ENCODE peak calls at places on chromosome 15, in five cellular contexts. One of them, this sample, is unnamed.
A peak's percentile ranks its signal among the peaks of the same experiment; 100 is the strongest.

GRCh38 chr15:60871731-60872130 is 357.4 kb downstream of the RORA start:
- DNase-seq in kidney epithelial cell: no peak
- DNase-seq in kidney: no peak
- DNase-seq in aorta: no peak
- DNase-seq in tibial nerve: no peak
- DNase-seq in this sample: no peak

GRCh38 chr15:99143655-99144610 is 39.1 kb downstream of the SYNM start:
- DNase-seq in kidney epithelial cell: no peak
- DNase-seq in aorta: peak; percentile 90
- DNase-seq in tibial nerve: peak; percentile 51
- DNase-seq in kidney: no peak
- DNase-seq in this sample: no peak

GRCh38 chr15:58444658-58445332 is 13.0 kb downstream of the LIPC start:
- DNase-seq in tibial nerve: no peak
- DNase-seq in kidney epithelial cell: no peak
- DNase-seq in aorta: no peak
- DNase-seq in kidney: peak; percentile 68
- DNase-seq in this sample: no peak

GRCh38 chr15:58608711-58609110 is 140.8 kb downstream of the ADAM10 start:
- DNase-seq in kidney epithelial cell: no peak
- DNase-seq in aorta: no peak
- DNase-seq in kidney: no peak
- DNase-seq in tibial nerve: no peak
- DNase-seq in this sample: no peak

GRCh38 chr15:97316362-97316761 is 644.1 kb upstream of the ARRDC4 start:
- DNase-seq in kidney epithelial cell: no peak
- DNase-seq in kidney: no peak
- DNase-seq in tibial nerve: no peak
- DNase-seq in aorta: no peak
- DNase-seq in this sample: no peak

GRCh38 chr15:34721802-34722795 is 32.7 kb downstream of the GJD2 start:
- DNase-seq in aorta: peak; percentile 92
- DNase-seq in tibial nerve: peak; percentile 28
- DNase-seq in kidney epithelial cell: no peak
- DNase-seq in kidney: peak; percentile 79
- DNase-seq in this sample: peak; percentile 92

GRCh38 chr15:57867970-57868791 is 161.7 kb downstream of the POLR2M start:
- DNase-seq in kidney: no peak
- DNase-seq in tibial nerve: no peak
- DNase-seq in aorta: no peak
- DNase-seq in kidney epithelial cell: no peak
- DNase-seq in this sample: no peak

GRCh38 chr15:49235446-49236207 is 65.6 kb downstream of the GALK2 start:
- DNase-seq in kidney epithelial cell: peak; percentile 26
- DNase-seq in aorta: no peak
- DNase-seq in kidney: no peak
- DNase-seq in tibial nerve: peak; percentile 19
- DNase-seq in this sample: peak; percentile 55

GRCh38 chr15:99249270-99249817 is at the start of gene TTC23:
- DNase-seq in aorta: no peak
- DNase-seq in kidney epithelial cell: peak; percentile 81
- DNase-seq in kidney: no peak
- DNase-seq in tibial nerve: no peak
- DNase-seq in this sample: no peak

GRCh38 chr15:56968821-56969220 is 50.4 kb downstream of the TCF12 start:
- DNase-seq in tibial nerve: no peak
- DNase-seq in kidney epithelial cell: no peak
- DNase-seq in kidney: no peak
- DNase-seq in aorta: no peak
- DNase-seq in this sample: no peak

GRCh38 chr15:70853855-70854668 is at the start of gene LARP6:
- DNase-seq in kidney: peak; percentile 83
- DNase-seq in tibial nerve: no peak
- DNase-seq in aorta: peak; percentile 90
- DNase-seq in kidney epithelial cell: no peak
- DNase-seq in this sample: peak; percentile 73

GRCh38 chr15:37088436-37088835 is 11.9 kb downstream of the MEIS2 start:
- DNase-seq in aorta: no peak
- DNase-seq in kidney epithelial cell: no peak
- DNase-seq in kidney: no peak
- DNase-seq in tibial nerve: no peak
- DNase-seq in this sample: no peak
- H3K36me3 ChIP-seq in aorta: peaks cover 3% of the 10 kb centered on the region
- H3K36me3 ChIP-seq in kidney epithelial cell: no peaks in the 10 kb centered on the region
- H3K36me3 ChIP-seq in kidney: no peaks in the 10 kb centered on the region
- H3K36me3 ChIP-seq in tibial nerve: no peaks in the 10 kb centered on the region
- H3K36me3 ChIP-seq in this sample: peaks cover 99% of the 10 kb centered on the region

DNA sequence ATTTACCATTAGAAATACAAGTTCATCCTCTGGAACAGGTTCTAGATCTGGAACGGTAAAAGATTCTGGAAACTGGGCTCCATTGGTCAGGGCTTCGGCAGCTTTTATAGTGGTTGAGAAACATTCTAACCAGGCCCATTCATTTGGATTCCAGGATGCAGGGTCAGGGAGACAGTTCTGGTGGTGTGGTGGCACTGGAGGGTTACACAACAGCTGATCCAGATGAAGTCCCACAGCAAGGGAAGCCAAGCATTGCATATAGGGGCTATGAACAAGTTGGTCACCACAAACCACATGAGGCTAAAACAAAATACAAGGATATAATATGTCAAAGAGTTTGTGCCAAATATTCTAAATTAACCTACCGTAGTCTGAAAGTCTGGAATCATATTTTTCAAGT is 43.0 kb downstream of the FBXL22 start:
- DNase-seq in kidney: no peak
- DNase-seq in tibial nerve: no peak
- DNase-seq in kidney epithelial cell: no peak
- DNase-seq in aorta: no peak
- DNase-seq in this sample: no peak
- H3K36me3 ChIP-seq in kidney: peaks cover 57% of the 10 kb centered on the region
- H3K36me3 ChIP-seq in tibial nerve: no peaks in the 10 kb centered on the region
- H3K36me3 ChIP-seq in kidney epithelial cell: no peaks in the 10 kb centered on the region
- H3K36me3 ChIP-seq in aorta: peaks cover 11% of the 10 kb centered on the region
- H3K36me3 ChIP-seq in this sample: peaks cover 66% of the 10 kb centered on the region

DNA sequence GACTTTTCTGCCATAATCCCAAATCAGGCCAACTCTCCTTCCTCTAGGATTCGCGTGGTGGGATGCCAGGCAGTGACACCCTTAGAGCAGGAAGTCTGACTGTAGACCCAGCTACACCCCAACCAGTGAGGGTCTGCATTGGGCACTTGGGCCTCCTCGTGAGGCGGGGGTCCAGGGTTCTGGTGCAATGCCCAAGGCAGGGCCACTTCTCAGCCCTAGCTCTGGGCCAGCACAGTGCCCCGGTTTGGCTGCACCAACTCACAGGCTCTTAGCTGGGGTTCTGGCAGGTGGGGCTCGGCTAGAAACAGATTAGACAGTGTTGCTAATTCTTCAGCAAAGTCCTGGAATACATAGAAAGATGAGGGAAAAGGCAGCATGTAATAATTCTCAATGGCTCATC is 12.7 kb downstream of the CDAN1 start:
- DNase-seq in kidney epithelial cell: no peak
- DNase-seq in aorta: no peak
- DNase-seq in kidney: no peak
- DNase-seq in tibial nerve: no peak
- DNase-seq in this sample: no peak
- H3K36me3 ChIP-seq in kidney epithelial cell: peaks cover 6% of the 10 kb centered on the region
- H3K36me3 ChIP-seq in aorta: peaks cover 5% of the 10 kb centered on the region
- H3K36me3 ChIP-seq in kidney: peaks cover 33% of the 10 kb centered on the region
- H3K36me3 ChIP-seq in tibial nerve: no peaks in the 10 kb centered on the region
- H3K36me3 ChIP-seq in this sample: peaks cover 85% of the 10 kb centered on the region

DNA sequence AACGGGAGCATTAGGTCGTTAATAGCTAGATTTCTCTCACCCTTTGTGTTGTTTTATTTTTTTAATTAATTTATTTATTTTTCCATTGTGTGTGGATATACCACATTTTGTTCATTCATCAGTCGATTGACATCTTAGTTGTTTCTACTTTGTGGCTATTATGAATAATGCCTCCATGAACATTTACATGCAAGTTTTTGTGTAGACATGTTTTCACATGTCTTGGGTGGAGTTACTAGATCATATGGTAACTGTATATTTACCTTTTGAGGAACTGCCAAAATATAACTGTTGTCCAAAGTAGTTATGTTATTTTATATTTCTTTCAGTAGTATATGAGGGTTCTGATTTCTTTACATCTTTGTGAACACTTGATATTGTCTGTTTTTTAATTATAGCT is 18.8 kb downstream of the ZWILCH start:
- DNase-seq in kidney: no peak
- DNase-seq in kidney epithelial cell: no peak
- DNase-seq in aorta: no peak
- DNase-seq in tibial nerve: no peak
- DNase-seq in this sample: no peak
- H3K36me3 ChIP-seq in kidney: peaks cover 4% of the 10 kb centered on the region
- H3K36me3 ChIP-seq in kidney epithelial cell: no peaks in the 10 kb centered on the region
- H3K36me3 ChIP-seq in aorta: peaks cover 4% of the 10 kb centered on the region
- H3K36me3 ChIP-seq in tibial nerve: no peaks in the 10 kb centered on the region
- H3K36me3 ChIP-seq in this sample: peaks cover 35% of the 10 kb centered on the region

GRCh38 chr15:92958105-92958504 is 58.0 kb downstream of the CHD2 start:
- DNase-seq in kidney epithelial cell: no peak
- DNase-seq in kidney: no peak
- DNase-seq in aorta: no peak
- DNase-seq in tibial nerve: no peak
- DNase-seq in this sample: no peak

GRCh38 chr15:92963794-92964193 is 63.7 kb downstream of the CHD2 start:
- DNase-seq in tibial nerve: no peak
- DNase-seq in kidney epithelial cell: no peak
- DNase-seq in aorta: no peak
- DNase-seq in kidney: no peak
- DNase-seq in this sample: no peak

GRCh38 chr15:92962914-92963313 is 62.8 kb downstream of the CHD2 start:
- DNase-seq in kidney: no peak
- DNase-seq in tibial nerve: no peak
- DNase-seq in kidney epithelial cell: no peak
- DNase-seq in aorta: no peak
- DNase-seq in this sample: no peak

GRCh38 chr15:92959219-92959618 is 59.1 kb downstream of the CHD2 start:
- DNase-seq in tibial nerve: no peak
- DNase-seq in kidney epithelial cell: no peak
- DNase-seq in aorta: no peak
- DNase-seq in kidney: no peak
- DNase-seq in this sample: no peak

DNA sequence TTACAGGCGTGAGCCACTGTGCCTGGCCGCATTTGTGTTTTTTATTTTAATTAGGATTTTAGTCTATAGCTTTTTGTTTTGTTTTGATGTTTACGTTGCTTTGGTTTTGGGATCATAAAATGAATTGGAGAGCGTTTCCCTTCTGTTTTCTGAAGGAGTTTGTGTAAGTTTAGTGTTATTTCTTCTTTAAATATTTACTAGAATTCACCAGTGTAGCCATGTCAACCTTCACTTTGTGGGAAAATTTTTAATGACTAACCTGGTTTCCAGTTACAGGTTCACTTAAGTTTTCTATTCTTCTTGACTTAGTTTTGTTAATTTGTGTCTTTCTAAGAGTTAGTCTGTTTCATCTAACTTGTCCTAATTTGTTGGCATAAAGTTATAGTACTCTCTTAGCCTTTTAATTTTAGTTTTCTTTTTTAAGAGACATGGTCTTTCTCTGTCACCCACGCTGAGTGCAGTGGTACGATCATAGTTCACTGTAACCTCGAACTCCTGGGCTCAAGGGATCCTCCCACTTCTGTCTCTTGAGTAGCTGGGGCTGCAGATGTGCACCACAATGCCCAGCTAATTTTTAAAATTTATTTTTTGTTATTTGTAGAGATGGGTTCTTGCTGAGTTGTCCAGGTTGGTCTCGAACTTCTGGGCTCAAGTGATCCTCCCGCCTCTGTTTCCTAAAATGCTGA is 61.0 kb downstream of the CHD2 start:
- DNase-seq in aorta: no peak
- DNase-seq in kidney: no peak
- DNase-seq in kidney epithelial cell: no peak
- DNase-seq in tibial nerve: no peak
- DNase-seq in this sample: no peak
- H3K36me3 ChIP-seq in aorta: no peaks in the 10 kb centered on the region
- H3K36me3 ChIP-seq in kidney: peaks cover 49% of the 10 kb centered on the region
- H3K36me3 ChIP-seq in kidney epithelial cell: no peaks in the 10 kb centered on the region
- H3K36me3 ChIP-seq in tibial nerve: no peaks in the 10 kb centered on the region
- H3K36me3 ChIP-seq in this sample: peaks cover 81% of the 10 kb centered on the region

GRCh38 chr15:66505818-66506217 is 692 bp downstream of the ZWILCH start:
- DNase-seq in tibial nerve: no peak
- DNase-seq in kidney: no peak
- DNase-seq in kidney epithelial cell: no peak
- DNase-seq in aorta: no peak
- DNase-seq in this sample: no peak

GRCh38 chr15:66505430-66505811 is 295 bp downstream of the ZWILCH start:
- DNase-seq in aorta: no peak
- DNase-seq in kidney epithelial cell: no peak
- DNase-seq in tibial nerve: no peak
- DNase-seq in kidney: no peak
- DNase-seq in this sample: no peak

GRCh38 chr15:66502491-66502890 is 2.2 kb downstream of the RPL4 start:
- DNase-seq in aorta: no peak
- DNase-seq in kidney epithelial cell: no peak
- DNase-seq in tibial nerve: no peak
- DNase-seq in kidney: no peak
- DNase-seq in this sample: no peak

GRCh38 chr15:66504563-66505429 is at the start of the genes RPL4 and ZWILCH:
- DNase-seq in kidney: peak; percentile 91
- DNase-seq in tibial nerve: peak; percentile 53
- DNase-seq in kidney epithelial cell: peak; percentile 63
- DNase-seq in aorta: peak; percentile 94
- DNase-seq in this sample: peak; percentile 63

GRCh38 chr15:66503780-66504562 is 684 bp downstream of the RPL4 start:
- DNase-seq in kidney: no peak
- DNase-seq in tibial nerve: no peak
- DNase-seq in aorta: no peak
- DNase-seq in kidney epithelial cell: no peak
- DNase-seq in this sample: no peak
- H3K36me3 ChIP-seq in kidney: peaks cover 34% of the 10 kb centered on the region
- H3K36me3 ChIP-seq in tibial nerve: peaks cover 3% of the 10 kb centered on the region
- H3K36me3 ChIP-seq in aorta: no peaks in the 10 kb centered on the region
- H3K36me3 ChIP-seq in kidney epithelial cell: no peaks in the 10 kb centered on the region
- H3K36me3 ChIP-seq in this sample: peaks cover 59% of the 10 kb centered on the region

DNA sequence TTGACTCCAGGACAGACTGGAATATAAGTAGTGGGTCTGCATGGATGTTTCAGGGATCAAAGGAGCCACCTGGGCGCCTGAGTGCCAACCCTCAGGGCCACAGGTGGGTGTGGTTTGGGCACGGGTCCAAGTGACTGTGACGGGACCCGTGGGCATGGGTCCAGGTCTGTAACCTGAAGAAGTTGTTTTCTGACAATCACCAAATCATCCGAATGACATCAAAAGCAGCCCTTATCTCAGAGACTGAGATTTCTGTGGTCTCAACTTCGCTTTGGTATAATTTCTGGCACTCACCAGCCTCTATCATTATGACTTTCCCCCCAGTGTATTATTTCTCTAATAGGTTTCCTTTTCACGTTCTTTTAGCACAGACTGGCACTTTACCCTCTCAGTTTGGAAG is 24.4 kb downstream of the RLBP1 start:
- DNase-seq in kidney epithelial cell: no peak
- DNase-seq in tibial nerve: no peak
- DNase-seq in kidney: no peak
- DNase-seq in aorta: no peak
- DNase-seq in this sample: no peak
- H3K36me3 ChIP-seq in kidney epithelial cell: peaks cover 3% of the 10 kb centered on the region
- H3K36me3 ChIP-seq in tibial nerve: peaks cover 6% of the 10 kb centered on the region
- H3K36me3 ChIP-seq in kidney: peaks cover 27% of the 10 kb centered on the region
- H3K36me3 ChIP-seq in aorta: peaks cover 9% of the 10 kb centered on the region
- H3K36me3 ChIP-seq in this sample: peaks cover 15% of the 10 kb centered on the region

This sample was measured in WERI-Rb-1.